ENCODE peak calls at places on chromosomes 6 and 20, in seven cellular contexts. U, X, G, I, E, V and H are unnamed samples.

GRCh38 chr6:41489284-41489851 is 56.8 kb upstream of the FOXP4 start:
- DNase-seq in V (no peak), I (no peak), X (no peak), U (no peak), G (no peak), E (no peak), H (no peak)

GRCh38 chr20:54132612-54133433 is 41.0 kb downstream of the CYP24A1 start:
- DNase-seq in G (no peak), X (peak; percentile 62), I (no peak), U (no peak), E (peak; percentile 94), V (no peak), H (no peak)

GRCh38 chr20:25424536-25424935 is 17.1 kb downstream of the GINS1 start:
- DNase-seq in E (no peak), U (no peak), V (no peak), I (no peak), G (no peak), X (no peak), H (no peak)

GRCh38 chr20:43925215-43925614 is 10.6 kb downstream of the TOX2 start:
- DNase-seq in X (no peak), I (no peak), V (no peak), U (peak; percentile 37), E (no peak), G (no peak), H (peak; percentile 55)

GRCh38 chr6:75098709-75099108 is 107.1 kb downstream of the COL12A1 start:
- DNase-seq in V (peak; percentile 71), I (no peak), U (no peak), X (peak; percentile 64), E (peak; percentile 96), G (no peak), H (no peak)

GRCh38 chr6:139982652-139983051 is 608.2 kb upstream of the CITED2 start:
- DNase-seq in X (no peak), U (no peak), G (no peak), I (no peak), E (peak; percentile 59), V (no peak), H (no peak)

GRCh38 chr6:39029156-39030011 is 19.2 kb upstream of the GLP1R start:
- DNase-seq in V (no peak), E (no peak), U (no peak), X (peak; percentile 26), I (peak; percentile 86), G (peak; percentile 67), H (no peak)

GRCh38 chr6:50824505-50824904 is 5.8 kb downstream of the TFAP2B start:
- DNase-seq in U (no peak), E (no peak), V (no peak), G (no peak), I (no peak), X (no peak), H (no peak)

GRCh38 chr6:119280080-119280479 is 69.5 kb downstream of the MAN1A1 start:
- DNase-seq in E (no peak), X (no peak), G (no peak), I (no peak), V (no peak), U (no peak), H (no peak)

GRCh38 chr6:19988555-19988954 is 151.4 kb downstream of the ID4 start:
- DNase-seq in X (no peak), G (no peak), E (peak; percentile 12), U (no peak), I (no peak), V (no peak), H (no peak)

GRCh38 chr6:166605752-166606151 is 19.3 kb upstream of the RAMACL start:
- DNase-seq in I (no peak), V (no peak), G (no peak), U (no peak), X (no peak), E (no peak), H (no peak)

GRCh38 chr20:49276895-49277785 is 717 bp downstream of the ZNFX1 start:
- DNase-seq in X (no peak), G (no peak), V (peak; percentile 68), I (peak; percentile 68), E (no peak), U (peak; percentile 72), H (no peak)

GRCh38 chr6:44739163-44739562 is 351.7 kb downstream of the CDC5L start:
- DNase-seq in I (no peak), V (no peak), U (no peak), E (no peak), G (no peak), X (no peak), H (no peak)

GRCh38 chr6:116462516-116462915 is 1.3 kb downstream of the CALHM6 start:
- DNase-seq in G (no peak), I (no peak), U (no peak), E (no peak), X (no peak), V (no peak), H (no peak)

GRCh38 chr6:33959661-33960344 is 156.0 kb upstream of the MLN start:
- DNase-seq in U (peak; percentile 52), X (no peak), I (no peak), G (no peak), E (no peak), V (no peak), H (no peak)

GRCh38 chr6:12266571-12266970 is 23.6 kb upstream of the EDN1 start:
- DNase-seq in U (no peak), G (no peak), V (no peak), E (peak; percentile 68), X (peak; percentile 24), I (no peak), H (no peak)

GRCh38 chr6:106560966-106561740 is 68.1 kb downstream of the RTN4IP1 start:
- DNase-seq in G (no peak), U (no peak), X (no peak), V (no peak), E (peak; percentile 23), I (no peak), H (no peak)

GRCh38 chr20:49956689-49957443 is 20.7 kb downstream of the RNF114 start:
- DNase-seq in U (no peak), I (no peak), X (no peak), E (no peak), V (no peak), G (no peak), H (no peak)

GRCh38 chr6:79100304-79100703 is 22.2 kb upstream of the PHIP start:
- DNase-seq in X (no peak), U (no peak), G (no peak), V (no peak), I (no peak), E (no peak), H (no peak)

GRCh38 chr6:105492706-105493673 is 90.1 kb upstream of the PREP start:
- DNase-seq in G (no peak), X (no peak), I (no peak), V (no peak), U (no peak), E (no peak), H (no peak)

GRCh38 chr6:129120856-129121255 is 237.9 kb downstream of the LAMA2 start:
- DNase-seq in G (no peak), V (no peak), U (no peak), X (no peak), I (no peak), E (peak; percentile 71), H (no peak)

GRCh38 chr6:131286469-131287040 is 151.3 kb downstream of the AKAP7 start:
- DNase-seq in I (no peak), E (no peak), G (no peak), V (no peak), U (no peak), X (no peak), H (no peak)

GRCh38 chr6:137661601-137662000 is 167.4 kb upstream of the OLIG3 start:
- DNase-seq in E (no peak), I (no peak), U (no peak), X (no peak), V (no peak), G (no peak), H (no peak)
- TF ChIP-seq CTCF in E (peak; percentile 54), I (no peak), U (peak; percentile 38), X (peak; percentile 69), V (peak; percentile 27), G (peak; percentile 21), H (peak; percentile 60)

DNA sequence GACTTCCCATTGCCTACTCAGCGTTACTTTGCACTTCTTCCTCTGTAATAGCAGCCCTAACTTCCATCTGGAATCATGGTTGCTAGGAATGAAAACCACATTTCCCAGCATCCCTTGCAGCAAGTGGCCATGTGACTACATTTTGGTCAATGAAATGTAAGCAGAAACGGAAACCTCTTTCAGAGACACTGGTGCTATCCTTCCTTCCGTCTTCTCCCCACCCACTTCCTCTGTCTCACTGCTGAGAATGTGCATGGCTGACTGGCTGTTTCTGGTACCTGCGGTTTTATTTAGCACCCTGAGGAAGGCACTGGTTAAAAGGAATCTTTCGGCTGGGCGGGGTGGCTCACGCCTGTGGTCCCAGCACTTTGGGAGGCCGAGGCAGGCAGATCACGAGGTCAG is 107.4 kb downstream of the SCML4 start:
- DNase-seq in U (no peak), I (no peak), X (peak; percentile 11), G (no peak), V (no peak), E (no peak), H (peak; percentile 64)
- H3K4me3 ChIP-seq in U (no peak overlapping the region), I (no peak overlapping the region), X (peak overlapping the region; percentile 46), G (no peak overlapping the region), V (no peak overlapping the region), E (no peak overlapping the region), H (no peak overlapping the region)

GRCh38 chr6:90284236-90284744 is 12.4 kb downstream of the BACH2 start:
- DNase-seq in E (peak; percentile 90), I (no peak), U (no peak), V (no peak), X (peak; percentile 37), G (no peak), H (no peak)

GRCh38 chr6:90288404-90288803 is 8.2 kb downstream of the BACH2 start:
- DNase-seq in E (no peak), I (no peak), X (no peak), U (no peak), V (no peak), G (no peak), H (no peak)

GRCh38 chr6:90284745-90285481 is 11.7 kb downstream of the BACH2 start:
- DNase-seq in G (no peak), I (no peak), E (peak; percentile 63), U (no peak), X (no peak), V (no peak), H (peak; percentile 74)

GRCh38 chr6:90285611-90286381 is 10.8 kb downstream of the BACH2 start:
- DNase-seq in X (peak; percentile 69), G (peak; percentile 60), U (peak; percentile 81), I (peak; percentile 72), V (peak; percentile 71), E (peak; percentile 85), H (peak; percentile 76)

DNA sequence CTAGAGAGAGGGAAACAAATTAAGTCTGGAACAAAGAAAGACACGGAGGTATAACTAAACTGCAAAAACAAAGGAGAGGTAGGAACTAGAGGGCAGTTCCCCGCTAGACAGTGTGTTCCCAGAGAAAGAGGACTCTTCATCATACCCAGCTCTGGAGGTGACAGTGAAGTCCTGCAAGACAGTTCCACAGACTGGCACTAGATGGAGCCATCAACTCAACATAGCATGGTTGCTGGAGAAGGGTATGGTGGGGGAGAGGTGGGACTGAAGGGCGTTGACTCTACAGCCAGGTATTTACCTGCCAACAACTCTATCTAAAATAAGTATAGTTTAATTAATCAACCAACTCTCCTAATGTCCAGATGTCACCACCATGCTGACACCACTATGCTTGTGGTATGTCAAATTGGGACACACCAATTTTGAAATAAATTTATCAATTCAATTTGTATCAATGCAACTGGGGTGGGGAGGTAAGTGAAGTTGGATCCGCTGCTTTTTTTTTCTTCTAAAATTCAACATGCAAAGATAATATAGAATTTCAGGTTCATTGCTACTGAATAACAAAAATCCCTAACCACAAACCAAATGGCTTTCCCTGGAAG is 9.7 kb downstream of the BACH2 start:
- DNase-seq in X (peak; percentile 25), U (no peak), I (no peak), E (no peak), V (no peak), G (no peak), H (peak; percentile 24)
- TF ChIP-seq CTCF in X (peak; percentile 75), U (peak; percentile 61), I (no peak), E (peak; percentile 59), V (no peak), G (peak; percentile 39), H (peak; percentile 87)

GRCh38 chr6:148737806-148738205 is 9.0 kb upstream of the UST start:
- DNase-seq in E (no peak), U (no peak), I (no peak), G (no peak), V (no peak), X (no peak), H (no peak)
- H3K4me3 ChIP-seq in E (no peak overlapping the region), U (no peak overlapping the region), I (no peak overlapping the region), G (no peak overlapping the region), V (no peak overlapping the region), X (no peak overlapping the region), H (no peak overlapping the region)